ENCODE peak calls at places on chromosomes 1 and 21, in five cellular contexts. One of them, this sample, is unnamed.
A peak's percentile ranks its signal among the peaks of the same experiment; 100 is the strongest.

GRCh38 chr1:17308593-17308992 is 596 bp downstream of the PADI4 start:
- DNase-seq in RWPE2: no peak
- DNase-seq in thoracic aorta: no peak
- DNase-seq in hepatocyte: no peak
- DNase-seq in GM12878: no peak
- DNase-seq in this sample: no peak

GRCh38 chr1:226942392-226942791 is 2.3 kb downstream of the COQ8A start:
- DNase-seq in RWPE2: no peak
- DNase-seq in thoracic aorta: no peak
- DNase-seq in hepatocyte: no peak
- DNase-seq in GM12878: no peak
- DNase-seq in this sample: no peak

GRCh38 chr1:61079276-61079897 is 3.0 kb upstream of the NFIA start:
- DNase-seq in RWPE2: no peak
- DNase-seq in thoracic aorta: no peak
- DNase-seq in hepatocyte: peak; percentile 60
- DNase-seq in GM12878: no peak
- DNase-seq in this sample: no peak

GRCh38 chr21:33831962-33832659 is 83.5 kb downstream of the ATP5PO start:
- DNase-seq in RWPE2: no peak
- DNase-seq in thoracic aorta: no peak
- DNase-seq in hepatocyte: no peak
- DNase-seq in GM12878: no peak
- DNase-seq in this sample: no peak

GRCh38 chr1:94332952-94333351 is 85.2 kb upstream of the ABCD3 start:
- DNase-seq in RWPE2: no peak
- DNase-seq in thoracic aorta: no peak
- DNase-seq in hepatocyte: peak; percentile 41
- DNase-seq in GM12878: no peak
- DNase-seq in this sample: no peak

GRCh38 chr1:159835862-159836518 is 9.3 kb downstream of the SLAMF8 start:
- DNase-seq in RWPE2: no peak
- DNase-seq in thoracic aorta: no peak
- DNase-seq in hepatocyte: no peak
- DNase-seq in GM12878: no peak
- DNase-seq in this sample: no peak

GRCh38 chr1:112390775-112391602 is 5.0 kb upstream of the CTTNBP2NL start:
- DNase-seq in RWPE2: peak; percentile 76
- DNase-seq in thoracic aorta: peak; percentile 73
- DNase-seq in hepatocyte: peak; percentile 96
- DNase-seq in GM12878: peak; percentile 63
- DNase-seq in this sample: peak; percentile 86

GRCh38 chr1:94160811-94161210 is 39.9 kb upstream of the ABCA4 start:
- DNase-seq in RWPE2: no peak
- DNase-seq in thoracic aorta: no peak
- DNase-seq in hepatocyte: peak; percentile 11
- DNase-seq in GM12878: no peak
- DNase-seq in this sample: no peak

GRCh38 chr1:26274801-26275425 is 5.0 kb upstream of the SH3BGRL3 start:
- DNase-seq in RWPE2: peak; percentile 62
- DNase-seq in thoracic aorta: no peak
- DNase-seq in hepatocyte: no peak
- DNase-seq in GM12878: no peak
- DNase-seq in this sample: peak; percentile 49

DNA sequence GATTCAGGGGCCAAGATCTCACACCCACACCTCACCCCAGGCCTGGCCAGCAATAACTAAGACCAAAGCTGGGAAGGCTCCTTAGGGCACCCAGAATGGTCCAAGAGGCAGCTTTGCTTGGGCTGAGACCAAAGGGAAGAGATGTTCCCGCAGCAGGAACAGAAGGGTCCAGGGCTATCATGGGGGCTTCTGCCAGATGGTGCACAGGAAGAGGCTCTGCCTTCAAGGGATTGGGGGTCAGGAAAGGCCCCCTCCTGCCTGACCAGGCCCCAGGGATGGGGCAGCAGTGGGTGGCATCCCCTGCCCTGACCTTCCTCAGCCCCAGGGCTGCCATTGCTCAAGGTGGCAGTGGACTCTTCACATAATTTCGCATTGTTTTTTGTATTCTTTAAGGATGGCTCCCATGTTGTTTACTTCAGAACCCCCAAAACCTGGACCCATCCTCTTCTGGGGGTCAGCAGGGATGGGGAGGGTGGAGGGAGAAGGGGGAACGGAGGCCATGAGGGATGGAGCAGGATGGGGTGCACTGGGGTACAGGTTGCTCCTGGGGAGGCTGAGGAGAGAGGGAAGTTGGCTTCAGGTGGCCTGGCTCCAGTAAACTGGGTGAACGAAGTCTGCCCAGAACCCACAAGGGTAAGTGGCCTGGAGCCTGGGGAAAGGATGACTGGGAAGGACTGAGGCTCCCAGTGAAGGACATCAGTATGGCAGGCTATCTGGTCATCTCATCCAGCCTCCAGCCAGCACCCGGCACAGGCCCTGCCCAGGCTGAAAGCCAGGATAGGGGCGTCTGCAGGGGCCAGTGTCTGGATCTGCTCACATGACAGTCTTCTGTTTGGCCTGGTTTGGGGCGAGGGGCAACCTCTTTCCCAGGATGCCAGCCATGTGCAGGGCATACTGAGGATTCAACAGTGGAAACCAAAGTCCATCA is 2.6 kb upstream of the NADK start:
- DNase-seq in RWPE2: no peak
- DNase-seq in thoracic aorta: no peak
- DNase-seq in hepatocyte: no peak
- DNase-seq in GM12878: no peak
- DNase-seq in this sample: no peak
- H3K27ac ChIP-seq in RWPE2: peak overlapping the region; percentile 73
- H3K27ac ChIP-seq in thoracic aorta: peak overlapping the region; percentile 4
- H3K27ac ChIP-seq in hepatocyte: peak overlapping the region; percentile 96
- H3K27ac ChIP-seq in GM12878: peak overlapping the region; percentile 98
- H3K27ac ChIP-seq in this sample: peak overlapping the region; percentile 95

DNA sequence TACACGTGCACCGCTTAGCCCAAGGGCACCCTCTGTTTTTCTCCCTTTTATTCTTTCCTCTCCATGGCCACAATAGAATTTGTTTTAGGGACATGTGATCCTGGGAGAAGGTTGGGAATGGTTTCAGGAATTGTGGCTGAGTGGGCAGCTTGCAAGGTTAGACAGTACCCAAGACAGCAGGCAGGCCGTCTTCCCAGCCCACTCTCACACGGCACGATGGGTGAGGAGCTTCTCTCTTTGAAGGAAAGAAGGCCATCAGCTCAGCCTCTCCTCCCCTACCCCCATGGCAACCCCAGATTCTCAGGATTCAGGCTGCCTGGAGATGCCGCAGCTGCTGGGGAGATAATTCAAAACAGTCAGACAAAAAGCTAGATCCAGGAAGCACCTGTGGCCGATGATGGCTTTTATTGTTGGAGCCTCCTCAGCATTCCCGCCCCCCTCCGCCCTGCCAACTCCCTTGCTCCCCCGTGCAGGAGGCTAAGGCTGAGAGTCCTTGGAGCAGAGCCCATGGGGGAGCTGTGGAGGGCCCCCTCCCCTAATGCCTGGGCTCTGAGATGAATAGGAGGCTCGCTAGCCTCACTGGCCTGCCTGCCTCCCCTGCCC is 220.5 kb downstream of the TRABD2B start:
- DNase-seq in RWPE2: no peak
- DNase-seq in thoracic aorta: no peak
- DNase-seq in hepatocyte: no peak
- DNase-seq in GM12878: no peak
- DNase-seq in this sample: peak; percentile 36
- H3K4me1 ChIP-seq in RWPE2: no peaks in the 10 kb centered on the region
- H3K4me1 ChIP-seq in thoracic aorta: peaks cover 3% of the 10 kb centered on the region
- H3K4me1 ChIP-seq in hepatocyte: no peaks in the 10 kb centered on the region
- H3K4me1 ChIP-seq in GM12878: no peaks in the 10 kb centered on the region
- H3K4me1 ChIP-seq in this sample: no peaks in the 10 kb centered on the region

GRCh38 chr1:52358851-52359497 is 7.0 kb downstream of the CC2D1B start:
- DNase-seq in RWPE2: no peak
- DNase-seq in thoracic aorta: no peak
- DNase-seq in hepatocyte: no peak
- DNase-seq in GM12878: no peak
- DNase-seq in this sample: no peak
- H3K27ac ChIP-seq in RWPE2: no peak overlapping the region
- H3K27ac ChIP-seq in thoracic aorta: no peak overlapping the region
- H3K27ac ChIP-seq in hepatocyte: no peak overlapping the region
- H3K27ac ChIP-seq in GM12878: no peak overlapping the region
- H3K27ac ChIP-seq in this sample: no peak overlapping the region

GRCh38 chr1:156896490-156897033 is 3.0 kb downstream of the PEAR1 start:
- DNase-seq in RWPE2: peak; percentile 98
- DNase-seq in thoracic aorta: no peak
- DNase-seq in hepatocyte: peak; percentile 71
- DNase-seq in GM12878: no peak
- DNase-seq in this sample: no peak

GRCh38 chr1:156898971-156899657 is 5.6 kb downstream of the PEAR1 start:
- DNase-seq in RWPE2: no peak
- DNase-seq in thoracic aorta: no peak
- DNase-seq in hepatocyte: no peak
- DNase-seq in GM12878: no peak
- DNase-seq in this sample: no peak

GRCh38 chr1:156900019-156900718 is 6.7 kb downstream of the PEAR1 start:
- DNase-seq in RWPE2: no peak
- DNase-seq in thoracic aorta: no peak
- DNase-seq in hepatocyte: no peak
- DNase-seq in GM12878: no peak
- DNase-seq in this sample: peak; percentile 50

GRCh38 chr1:156897078-156897825 is 3.7 kb downstream of the PEAR1 start:
- DNase-seq in RWPE2: no peak
- DNase-seq in thoracic aorta: no peak
- DNase-seq in hepatocyte: no peak
- DNase-seq in GM12878: no peak
- DNase-seq in this sample: peak; percentile 49

DNA sequence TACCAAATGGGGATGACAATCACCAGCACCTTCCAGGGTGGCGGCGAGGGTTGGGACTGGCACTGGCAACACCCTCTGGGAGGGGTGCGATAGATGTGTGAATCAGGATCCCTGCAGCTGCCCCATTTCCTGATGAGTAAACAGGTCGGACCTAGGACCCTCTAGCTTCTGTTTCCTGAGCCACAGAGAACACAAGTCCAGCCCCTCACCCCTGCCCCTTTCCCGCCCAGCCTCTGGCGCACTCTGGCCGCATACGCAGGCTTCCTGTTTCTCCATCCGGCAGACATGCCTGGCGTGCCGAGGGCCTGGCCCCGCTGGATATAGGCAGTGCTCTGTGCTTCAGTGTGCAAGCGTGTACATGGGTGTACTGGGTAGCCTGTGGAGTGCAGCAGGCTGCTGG is 4.6 kb downstream of the PEAR1 start:
- DNase-seq in RWPE2: no peak
- DNase-seq in thoracic aorta: no peak
- DNase-seq in hepatocyte: peak; percentile 47
- DNase-seq in GM12878: no peak
- DNase-seq in this sample: peak; percentile 52
- H3K4me1 ChIP-seq in RWPE2: peaks cover 35% of the 10 kb centered on the region
- H3K4me1 ChIP-seq in thoracic aorta: peaks cover 13% of the 10 kb centered on the region
- H3K4me1 ChIP-seq in hepatocyte: peaks cover 2% of the 10 kb centered on the region
- H3K4me1 ChIP-seq in GM12878: no peaks in the 10 kb centered on the region
- H3K4me1 ChIP-seq in this sample: peaks cover 56% of the 10 kb centered on the region

GRCh38 chr1:232591344-232591743 is 38.6 kb downstream of the SIPA1L2 start:
- DNase-seq in RWPE2: no peak
- DNase-seq in thoracic aorta: no peak
- DNase-seq in hepatocyte: no peak
- DNase-seq in GM12878: no peak
- DNase-seq in this sample: no peak
- H3K27ac ChIP-seq in RWPE2: no peak overlapping the region
- H3K27ac ChIP-seq in thoracic aorta: peak overlapping the region; percentile 10
- H3K27ac ChIP-seq in hepatocyte: no peak overlapping the region
- H3K27ac ChIP-seq in GM12878: no peak overlapping the region
- H3K27ac ChIP-seq in this sample: peak overlapping the region; percentile 51